ENCODE peak calls at places on chromosomes 6 and 20, in eight cellular contexts. U, J, I, B, L, P, R and O are unnamed samples.

GRCh38 chr6:144999127-144999526 is 714.0 kb downstream of the UTRN start:
- DNase-seq in L (no peak), U (no peak), J (no peak), B (no peak), P (no peak), I (no peak), R (no peak), O (no peak)

GRCh38 chr6:33740204-33740608 is 6.5 kb downstream of the IP6K3 start:
- DNase-seq in L (no peak), U (no peak), P (no peak), R (no peak), I (no peak), B (no peak), J (no peak), O (no peak)

GRCh38 chr6:84777888-84778287 is 13.5 kb upstream of the TBX18 start:
- DNase-seq in P (peak; percentile 41), R (no peak), B (peak; percentile 70), L (no peak), J (no peak), U (no peak), I (no peak), O (peak; percentile 18)

GRCh38 chr20:44736170-44737021 is 9.3 kb upstream of the KCNK15 start:
- DNase-seq in L (no peak), I (no peak), R (peak; percentile 79), U (peak; percentile 58), B (no peak), P (peak; percentile 97), J (no peak), O (no peak)

GRCh38 chr6:15426926-15427325 is 181.1 kb downstream of the JARID2 start:
- DNase-seq in B (no peak), P (no peak), L (no peak), I (no peak), U (no peak), J (no peak), R (no peak), O (no peak)

GRCh38 chr6:28446818-28447511 is 3.7 kb upstream of the ZSCAN23 start:
- DNase-seq in U (no peak), L (no peak), J (no peak), R (peak; percentile 8), I (no peak), P (no peak), B (no peak), O (no peak)

GRCh38 chr20:3729378-3729777 is 3.1 kb upstream of the HSPA12B start:
- DNase-seq in R (no peak), I (peak; percentile 40), P (no peak), J (no peak), L (no peak), U (no peak), B (no peak), O (no peak)

GRCh38 chr6:143223895-143224294 is 163.2 kb downstream of the AIG1 start:
- DNase-seq in U (peak; percentile 48), J (no peak), R (no peak), P (peak; percentile 14), L (peak; percentile 86), B (no peak), I (no peak), O (no peak)

GRCh38 chr20:52303281-52303950 is 111.8 kb upstream of the ZFP64 start:
- DNase-seq in I (no peak), P (no peak), J (no peak), R (no peak), B (no peak), L (no peak), U (no peak), O (no peak)

GRCh38 chr6:163183791-163184190 is 230.7 kb upstream of the QKI start:
- DNase-seq in I (no peak), B (no peak), U (no peak), L (no peak), P (no peak), R (no peak), J (no peak), O (no peak)

GRCh38 chr6:111985202-111985731 is 68.6 kb upstream of the CCN6 start:
- DNase-seq in R (peak; percentile 58), P (no peak), B (peak; percentile 53), J (peak; percentile 61), L (no peak), U (no peak), I (no peak), O (peak; percentile 14)

GRCh38 chr20:32203556-32204484 is 3.7 kb downstream of the PLAGL2 start:
- DNase-seq in J (peak; percentile 46), L (no peak), B (no peak), U (no peak), P (no peak), R (no peak), I (no peak), O (no peak)

GRCh38 chr6:3228046-3228671 is 706 bp upstream of the TUBB2B start:
- DNase-seq in J (no peak), L (peak; percentile 86), U (no peak), I (no peak), B (no peak), R (no peak), P (no peak), O (no peak)

GRCh38 chr6:164010446-164011071 is 596.0 kb downstream of the QKI start:
- DNase-seq in U (no peak), P (no peak), I (no peak), R (no peak), B (no peak), L (no peak), J (no peak), O (no peak)

GRCh38 chr6:44737349-44737748 is 349.8 kb downstream of the CDC5L start:
- DNase-seq in I (no peak), R (no peak), P (no peak), J (no peak), L (no peak), U (no peak), B (peak; percentile 84), O (no peak)

GRCh38 chr20:9838378-9839295 is at the start of gene PAK5:
- DNase-seq in I (peak; percentile 42), U (peak; percentile 45), J (peak; percentile 82), R (peak; percentile 26), L (no peak), P (peak; percentile 68), B (no peak), O (no peak)

GRCh38 chr6:87869064-87869685 is 167.1 kb upstream of the AKIRIN2 start:
- DNase-seq in I (no peak), R (no peak), U (no peak), B (no peak), J (no peak), L (no peak), P (no peak), O (no peak)
- TF ChIP-seq POLR2A in I (no peak), R (no peak), U (no peak), B (no peak), J (no peak), L (no peak), P (no peak), O (no peak)

DNA sequence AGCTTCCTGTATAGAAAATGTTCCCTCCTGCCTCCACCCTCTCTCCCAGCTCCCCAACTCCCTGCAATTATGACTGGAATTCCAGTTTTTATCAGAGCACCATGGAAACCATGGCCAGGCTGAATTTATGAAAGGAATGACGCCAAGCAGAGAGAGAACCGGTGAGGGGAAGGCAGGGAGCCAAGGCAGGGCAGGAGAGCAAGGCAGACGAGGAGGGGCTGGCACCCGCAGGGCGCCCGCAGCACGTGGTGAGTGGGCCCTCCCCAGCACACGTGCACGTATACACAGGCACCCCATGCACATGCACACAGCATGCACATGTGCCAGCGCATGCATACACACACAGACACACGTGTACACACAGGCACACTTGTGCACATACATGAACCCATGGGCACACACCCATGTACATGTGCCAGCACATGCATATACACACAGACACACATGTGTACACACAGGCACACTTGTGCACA is 27.4 kb upstream of the MRGBP start:
- DNase-seq in I (peak; percentile 42), J (no peak), B (no peak), U (peak; percentile 76), P (no peak), L (no peak), R (peak; percentile 25), O (peak; percentile 47)
- TF ChIP-seq POLR2A in I (no peak), J (no peak), B (no peak), U (no peak), P (no peak), L (no peak), R (no peak), O (no peak)

DNA sequence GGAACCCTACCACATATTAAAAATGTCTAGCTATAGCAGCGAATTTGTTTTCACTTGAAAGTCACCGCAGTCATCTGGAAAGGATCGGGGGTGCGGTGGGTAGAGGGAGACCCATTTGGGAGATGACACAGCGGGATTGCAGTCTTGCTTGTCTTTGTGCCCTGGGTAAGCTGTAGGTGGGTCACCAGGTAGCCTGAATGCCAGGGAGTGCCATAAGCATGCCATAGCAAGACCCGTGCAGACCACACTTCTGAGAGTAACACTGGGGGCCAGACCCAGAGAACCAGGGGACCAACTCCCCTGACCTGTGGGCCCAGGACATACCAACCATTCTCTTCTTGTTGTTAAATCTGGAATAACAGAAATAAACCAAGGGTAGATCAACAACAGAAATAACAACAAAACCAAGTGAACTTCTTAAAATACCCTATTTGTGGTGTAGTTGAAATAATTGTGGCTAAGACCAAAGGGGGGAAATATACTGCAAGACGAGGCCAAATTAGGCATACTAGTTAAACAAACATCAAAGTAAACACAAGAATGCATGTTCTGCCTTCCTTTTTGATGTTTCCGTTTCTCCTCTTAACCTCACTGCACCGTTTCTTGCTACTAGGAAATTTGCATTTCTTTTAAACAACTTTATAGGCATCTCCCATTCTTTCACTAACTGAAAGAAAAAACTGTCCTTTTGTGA is 128.1 kb downstream of the SASH1 start:
- DNase-seq in P (no peak), I (no peak), R (no peak), B (peak; percentile 66), J (no peak), L (no peak), U (no peak), O (no peak)
- TF ChIP-seq POLR2A in P (no peak), I (no peak), R (no peak), B (no peak), J (no peak), L (no peak), U (no peak), O (no peak)

GRCh38 chr20:50569864-50570836 is 60.0 kb downstream of the PTPN1 start:
- DNase-seq in B (no peak), U (no peak), I (no peak), R (peak; percentile 42), L (no peak), J (no peak), P (peak; percentile 54), O (no peak)
- TF ChIP-seq POLR2A in B (no peak), U (no peak), I (no peak), R (no peak), L (no peak), J (no peak), P (no peak), O (no peak)

DNA sequence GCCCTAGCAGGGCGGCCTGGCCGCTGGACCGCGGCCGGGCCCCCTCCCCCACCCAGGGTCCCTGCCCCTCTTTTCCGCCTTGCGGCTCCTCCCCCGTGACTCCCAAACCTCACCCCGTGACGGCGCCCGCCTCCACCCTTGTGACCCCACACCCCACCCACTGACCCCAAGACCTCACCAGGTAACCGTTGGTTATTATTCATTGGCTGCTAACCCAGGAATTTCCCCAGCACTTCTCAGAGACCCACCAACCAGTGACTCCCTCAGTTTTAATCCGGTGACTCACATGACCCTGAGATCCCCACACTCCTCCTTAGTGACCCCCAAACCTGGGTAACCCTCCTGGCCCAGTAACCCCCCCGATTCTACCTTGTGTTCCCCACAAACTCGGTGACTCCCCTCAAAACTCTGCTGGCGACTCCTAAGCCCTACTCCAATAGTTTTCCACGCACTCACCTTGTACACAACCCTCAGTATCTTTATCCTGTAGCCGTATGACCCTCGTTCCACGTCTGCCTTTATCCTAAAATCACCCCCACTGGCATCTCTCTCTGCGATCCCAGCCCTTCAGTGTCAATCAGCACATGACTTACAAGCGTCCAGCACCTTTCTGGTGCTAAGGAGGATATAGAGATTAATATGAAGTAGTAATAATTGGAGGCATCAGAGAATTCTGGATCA is 551 bp downstream of the ZNF76 start:
- DNase-seq in L (peak; percentile 95), J (peak; percentile 36), U (peak; percentile 82), B (peak; percentile 93), P (peak; percentile 82), I (peak; percentile 86), R (no peak), O (peak; percentile 54)
- TF ChIP-seq POLR2A in L (no peak), J (no peak), U (no peak), B (no peak), P (no peak), I (no peak), R (no peak), O (no peak)